ENCODE peak calls at places on chromosome 10, in six cellular contexts. H is mammary epithelial cell, X is GM20000, M is choroid plexus epithelial cell, K is ovary, T is uterus. N is an unnamed sample.

GRCh38 chr10:22325272-22325947 is 4.5 kb downstream of the BMI1 start:
- DNase-seq in H (peak; percentile 60), X (peak; percentile 90), M (peak; percentile 72), K (peak; percentile 78), T (peak; percentile 79), N (peak; percentile 84)

GRCh38 chr10:61749271-61749670 is 86.5 kb downstream of the CABCOCO1 start:
- DNase-seq in H (no peak), X (no peak), M (no peak), K (no peak), T (no peak), N (no peak)

GRCh38 chr10:91745086-91745831 is 53.0 kb upstream of the TNKS2 start:
- DNase-seq in H (peak; percentile 55), X (no peak), M (peak; percentile 54), K (no peak), T (no peak), N (no peak)

GRCh38 chr10:71974489-71975011 is 10.4 kb downstream of the CHST3 start:
- DNase-seq in H (peak; percentile 92), X (peak; percentile 70), M (no peak), K (no peak), T (no peak), N (no peak)

GRCh38 chr10:89646833-89647570 is 2.0 kb upstream of the PANK1 start:
- DNase-seq in H (no peak), X (no peak), M (no peak), K (no peak), T (no peak), N (no peak)

GRCh38 chr10:104036518-104037260 is 49.0 kb downstream of the COL17A1 start:
- DNase-seq in H (no peak), X (no peak), M (no peak), K (no peak), T (no peak), N (no peak)

GRCh38 chr10:11625019-11625735 is 13.7 kb upstream of the USP6NL start:
- DNase-seq in H (peak; percentile 16), X (peak; percentile 49), M (no peak), K (no peak), T (no peak), N (no peak)

GRCh38 chr10:62843591-62843990 is 27.4 kb upstream of the EGR2 start:
- DNase-seq in H (no peak), X (no peak), M (no peak), K (no peak), T (no peak), N (no peak)

GRCh38 chr10:72276013-72276387 is 2.3 kb downstream of the DDIT4 start:
- DNase-seq in H (peak; percentile 85), X (no peak), M (peak; percentile 62), K (peak; percentile 56), T (no peak), N (no peak)

GRCh38 chr10:71597821-71598498 is 121.6 kb downstream of the C10orf105 start:
- DNase-seq in H (no peak), X (peak; percentile 57), M (peak; percentile 64), K (peak; percentile 70), T (peak; percentile 61), N (no peak)

GRCh38 chr10:127880557-127880956 is 12.2 kb downstream of the CLRN3 start:
- DNase-seq in H (no peak), X (no peak), M (no peak), K (no peak), T (no peak), N (no peak)

DNA sequence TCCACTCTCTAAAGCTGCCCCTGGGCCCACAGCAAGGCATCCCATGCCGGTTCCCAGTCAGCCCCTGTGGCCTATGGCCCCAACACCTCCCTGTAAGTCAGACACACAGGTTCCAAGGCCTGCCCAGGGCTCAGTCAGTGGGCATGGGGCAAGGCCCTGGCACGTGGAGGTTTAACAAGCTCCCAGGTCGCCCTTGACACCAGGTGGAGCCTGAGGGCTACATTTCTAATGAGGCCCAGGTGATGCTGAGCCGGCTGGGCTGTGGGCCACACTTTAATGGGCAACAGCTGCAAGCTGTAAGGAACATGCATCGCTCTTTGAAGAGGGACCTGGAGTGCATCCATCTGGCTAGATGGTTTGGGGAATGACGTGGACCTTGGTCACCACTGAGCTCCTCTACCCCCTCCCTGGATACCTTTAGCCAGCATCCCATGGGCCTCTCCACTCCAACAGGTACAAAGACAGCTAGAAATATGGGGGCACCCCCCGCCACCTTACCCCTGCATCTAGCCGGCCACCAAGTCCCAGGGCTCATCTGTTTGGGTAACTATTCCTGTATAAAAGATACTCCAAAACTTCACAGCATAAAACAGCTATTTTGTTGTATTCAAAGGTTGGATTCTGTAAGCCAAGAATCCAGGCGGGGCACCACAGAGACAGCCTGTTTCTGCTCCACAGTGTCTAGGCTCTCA is 122.5 kb downstream of the OAT start:
- DNase-seq in H (peak; percentile 13), X (no peak), M (no peak), K (no peak), T (no peak), N (peak; percentile 56)
- TF ChIP-seq CTCF in H (peak; percentile 30), X (no peak), M (no peak), K (no peak), T (no peak), N (no peak)

DNA sequence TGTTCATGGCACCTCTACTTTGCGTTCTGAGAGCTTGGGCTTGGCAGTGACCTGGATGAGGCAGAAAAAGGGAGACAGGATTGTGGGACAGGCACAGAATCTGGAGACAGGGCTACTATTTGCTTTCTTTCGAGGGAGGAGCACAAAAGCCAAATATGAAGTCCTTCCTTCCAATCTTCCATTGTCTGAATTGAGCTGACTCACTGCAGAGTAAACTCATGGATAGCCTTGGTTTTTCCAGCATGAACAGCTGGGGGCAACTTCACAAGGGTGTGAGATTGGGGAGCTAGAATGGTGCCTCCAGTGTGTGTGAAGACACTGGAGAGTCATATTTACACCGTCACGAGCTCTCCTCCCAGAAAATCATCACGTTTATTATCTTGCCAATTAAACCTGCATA is 55.6 kb upstream of the NRP1 start:
- DNase-seq in H (no peak), X (no peak), M (no peak), K (no peak), T (no peak), N (no peak)
- TF ChIP-seq CTCF in H (no peak), X (no peak), M (no peak), K (no peak), T (no peak), N (no peak)

DNA sequence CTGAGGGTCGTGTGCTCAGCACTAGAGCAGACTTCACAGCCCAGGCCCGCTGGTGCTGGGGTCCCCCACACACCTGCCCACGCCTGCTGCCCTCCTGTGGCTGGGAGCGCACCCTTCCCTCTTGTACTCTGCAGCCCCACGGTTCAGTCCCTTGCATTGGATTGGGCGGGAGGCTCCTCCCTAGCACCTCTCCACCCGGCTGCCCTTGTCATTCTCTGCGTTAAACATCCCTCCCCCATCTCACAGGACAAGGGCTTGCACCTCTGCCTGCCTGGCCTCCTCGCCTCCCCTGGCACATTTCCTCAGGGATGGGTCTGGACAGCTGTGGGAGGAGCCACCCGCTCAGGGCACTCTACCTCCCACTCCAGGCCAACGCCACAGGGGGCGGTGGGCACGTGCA is 68.7 kb downstream of the ALOX5 start:
- DNase-seq in H (no peak), X (no peak), M (no peak), K (no peak), T (no peak), N (no peak)
- TF ChIP-seq CTCF in H (no peak), X (no peak), M (no peak), K (no peak), T (no peak), N (no peak)

GRCh38 chr10:602391-603005 is 87.0 kb downstream of the DIP2C start:
- DNase-seq in H (no peak), X (no peak), M (no peak), K (no peak), T (no peak), N (no peak)
- TF ChIP-seq CTCF in H (no peak), X (no peak), M (no peak), K (no peak), T (no peak), N (no peak)